ENCODE peak calls at places on chromosome 5, in five cellular contexts. One of them, this sample, is unnamed.

GRCh38 chr5:21452429-21452828 is 1400.7 kb downstream of the CDH12 start:
- DNase-seq in sigmoid colon: no peak
- DNase-seq in ovary: no peak
- DNase-seq in stomach: no peak
- DNase-seq in suprapubic skin: no peak
- DNase-seq in this sample: no peak

GRCh38 chr5:173458819-173459218 is 130.6 kb upstream of the STC2 start:
- DNase-seq in ovary: no peak
- DNase-seq in stomach: no peak
- DNase-seq in sigmoid colon: no peak
- DNase-seq in suprapubic skin: no peak
- DNase-seq in this sample: no peak

GRCh38 chr5:167244583-167244982 is 1046.9 kb upstream of the WWC1 start:
- DNase-seq in ovary: no peak
- DNase-seq in suprapubic skin: no peak
- DNase-seq in sigmoid colon: no peak
- DNase-seq in stomach: no peak
- DNase-seq in this sample: no peak

GRCh38 chr5:168941901-168942300 is 359.0 kb downstream of the SLIT3 start:
- DNase-seq in sigmoid colon: no peak
- DNase-seq in ovary: no peak
- DNase-seq in suprapubic skin: no peak
- DNase-seq in stomach: no peak
- DNase-seq in this sample: no peak

GRCh38 chr5:180825768-180826525 is 23.3 kb upstream of the MGAT1 start:
- DNase-seq in sigmoid colon: peak
- DNase-seq in ovary: no peak
- DNase-seq in stomach: peak
- DNase-seq in suprapubic skin: peak
- DNase-seq in this sample: peak

GRCh38 chr5:148499461-148499860 is 115.7 kb downstream of the FBXO38 start:
- DNase-seq in stomach: no peak
- DNase-seq in sigmoid colon: no peak
- DNase-seq in suprapubic skin: no peak
- DNase-seq in ovary: no peak
- DNase-seq in this sample: no peak

GRCh38 chr5:169781452-169782345 is 144.6 kb downstream of the DOCK2 start:
- DNase-seq in stomach: no peak
- DNase-seq in suprapubic skin: no peak
- DNase-seq in ovary: no peak
- DNase-seq in sigmoid colon: no peak
- DNase-seq in this sample: no peak

GRCh38 chr5:106894964-106895363 is 775.8 kb downstream of the EFNA5 start:
- DNase-seq in suprapubic skin: no peak
- DNase-seq in ovary: no peak
- DNase-seq in stomach: no peak
- DNase-seq in sigmoid colon: no peak
- DNase-seq in this sample: no peak

GRCh38 chr5:126561908-126562307 is 33.1 kb downstream of the ALDH7A1 start:
- DNase-seq in suprapubic skin: no peak
- DNase-seq in ovary: no peak
- DNase-seq in stomach: no peak
- DNase-seq in sigmoid colon: no peak
- DNase-seq in this sample: no peak

GRCh38 chr5:59583810-59584562 is 309.5 kb downstream of the PDE4D start:
- DNase-seq in sigmoid colon: peak
- DNase-seq in suprapubic skin: no peak
- DNase-seq in ovary: no peak
- DNase-seq in stomach: no peak
- DNase-seq in this sample: peak

GRCh38 chr5:133738271-133738670 is 125.9 kb upstream of the FSTL4 start:
- DNase-seq in ovary: no peak
- DNase-seq in sigmoid colon: no peak
- DNase-seq in stomach: no peak
- DNase-seq in suprapubic skin: no peak
- DNase-seq in this sample: no peak

GRCh38 chr5:10541247-10541646 is 22.6 kb upstream of the ANKRD33B start:
- DNase-seq in suprapubic skin: no peak
- DNase-seq in stomach: no peak
- DNase-seq in sigmoid colon: peak
- DNase-seq in ovary: no peak
- DNase-seq in this sample: no peak

GRCh38 chr5:66661149-66661548 is 65.0 kb downstream of the MAST4 start:
- DNase-seq in ovary: peak
- DNase-seq in stomach: no peak
- DNase-seq in sigmoid colon: peak
- DNase-seq in suprapubic skin: no peak
- DNase-seq in this sample: peak

GRCh38 chr5:58849995-58850667 is 267.3 kb downstream of the RAB3C start:
- DNase-seq in stomach: peak
- DNase-seq in suprapubic skin: no peak
- DNase-seq in ovary: no peak
- DNase-seq in sigmoid colon: no peak
- DNase-seq in this sample: peak

GRCh38 chr5:134097221-134097620 is 17.3 kb upstream of the TCF7 start:
- DNase-seq in ovary: no peak
- DNase-seq in sigmoid colon: no peak
- DNase-seq in stomach: no peak
- DNase-seq in suprapubic skin: no peak
- DNase-seq in this sample: no peak

GRCh38 chr5:1261643-1262042 is 33.2 kb downstream of the TERT start:
- DNase-seq in stomach: no peak
- DNase-seq in sigmoid colon: no peak
- DNase-seq in suprapubic skin: no peak
- DNase-seq in ovary: no peak
- DNase-seq in this sample: no peak

GRCh38 chr5:131275996-131276535 is 12.2 kb downstream of the CDC42SE2 start:
- DNase-seq in ovary: no peak
- DNase-seq in suprapubic skin: no peak
- DNase-seq in stomach: no peak
- DNase-seq in sigmoid colon: no peak
- DNase-seq in this sample: no peak

GRCh38 chr5:93995126-93995621 is 253.8 kb upstream of the POU5F2 start:
- DNase-seq in sigmoid colon: no peak
- DNase-seq in suprapubic skin: no peak
- DNase-seq in stomach: no peak
- DNase-seq in ovary: no peak
- DNase-seq in this sample: no peak

GRCh38 chr5:33712664-33713063 is 179.1 kb downstream of the ADAMTS12 start:
- DNase-seq in suprapubic skin: no peak
- DNase-seq in ovary: no peak
- DNase-seq in stomach: no peak
- DNase-seq in sigmoid colon: no peak
- DNase-seq in this sample: no peak

GRCh38 chr5:137792291-137792690 is 38.1 kb upstream of the HNRNPA0 start:
- DNase-seq in ovary: no peak
- DNase-seq in sigmoid colon: no peak
- DNase-seq in suprapubic skin: no peak
- DNase-seq in stomach: no peak
- DNase-seq in this sample: no peak

GRCh38 chr5:53211799-53212198 is 102.2 kb upstream of the MOCS2 start:
- DNase-seq in suprapubic skin: no peak
- DNase-seq in stomach: no peak
- DNase-seq in ovary: no peak
- DNase-seq in sigmoid colon: no peak
- DNase-seq in this sample: no peak

GRCh38 chr5:54743997-54744788 is 226.6 kb downstream of the SNX18 start:
- DNase-seq in stomach: peak
- DNase-seq in suprapubic skin: no peak
- DNase-seq in sigmoid colon: no peak
- DNase-seq in ovary: peak
- DNase-seq in this sample: peak

GRCh38 chr5:128825826-128826225 is 139.5 kb upstream of the SLC27A6 start:
- DNase-seq in ovary: no peak
- DNase-seq in sigmoid colon: no peak
- DNase-seq in stomach: no peak
- DNase-seq in suprapubic skin: no peak
- DNase-seq in this sample: no peak

GRCh38 chr5:4879693-4880303 is 260.3 kb upstream of the ADAMTS16 start:
- DNase-seq in sigmoid colon: peak
- DNase-seq in suprapubic skin: peak
- DNase-seq in stomach: peak
- DNase-seq in ovary: peak
- DNase-seq in this sample: peak

GRCh38 chr5:140185409-140185808 is 10.4 kb downstream of the CYSTM1 start:
- DNase-seq in ovary: no peak
- DNase-seq in sigmoid colon: no peak
- DNase-seq in suprapubic skin: no peak
- DNase-seq in stomach: no peak
- DNase-seq in this sample: no peak

GRCh38 chr5:166726406-166726805 is 1565.0 kb upstream of the WWC1 start:
- DNase-seq in ovary: no peak
- DNase-seq in stomach: no peak
- DNase-seq in sigmoid colon: no peak
- DNase-seq in suprapubic skin: no peak
- DNase-seq in this sample: no peak

GRCh38 chr5:9947231-9947693 is 302.4 kb downstream of the ATPSCKMT start:
- DNase-seq in ovary: no peak
- DNase-seq in sigmoid colon: no peak
- DNase-seq in suprapubic skin: no peak
- DNase-seq in stomach: no peak
- DNase-seq in this sample: no peak

GRCh38 chr5:96120120-96120519 is 158.5 kb upstream of the ELL2 start:
- DNase-seq in suprapubic skin: no peak
- DNase-seq in stomach: no peak
- DNase-seq in ovary: no peak
- DNase-seq in sigmoid colon: no peak
- DNase-seq in this sample: no peak

DNA sequence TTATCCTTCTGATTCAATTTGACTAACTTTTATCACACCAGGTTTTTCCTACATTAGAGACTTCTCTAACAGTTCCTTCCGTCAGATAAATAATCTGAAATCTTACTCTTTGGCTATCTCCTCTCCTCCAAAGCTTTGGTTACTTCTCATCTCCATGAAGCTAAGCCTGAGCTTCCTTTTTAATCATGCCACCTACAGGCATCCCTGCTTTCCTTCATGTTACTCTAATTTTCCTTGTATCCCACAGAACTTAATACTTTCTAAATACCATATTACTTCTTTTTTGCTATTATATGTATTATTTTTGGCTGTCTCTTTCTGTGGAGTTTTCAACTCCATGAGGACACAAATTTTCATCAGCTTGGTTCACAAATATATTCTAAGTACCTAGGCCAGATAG is 49.7 kb downstream of the C9 start:
- DNase-seq in stomach: no peak
- DNase-seq in suprapubic skin: no peak
- DNase-seq in sigmoid colon: no peak
- DNase-seq in ovary: no peak
- DNase-seq in this sample: no peak
- TF ChIP-seq CTCF in stomach: no peak
- TF ChIP-seq CTCF in suprapubic skin: no peak
- TF ChIP-seq CTCF in sigmoid colon: no peak
- TF ChIP-seq CTCF in ovary: no peak
- TF ChIP-seq CTCF in this sample: no peak

DNA sequence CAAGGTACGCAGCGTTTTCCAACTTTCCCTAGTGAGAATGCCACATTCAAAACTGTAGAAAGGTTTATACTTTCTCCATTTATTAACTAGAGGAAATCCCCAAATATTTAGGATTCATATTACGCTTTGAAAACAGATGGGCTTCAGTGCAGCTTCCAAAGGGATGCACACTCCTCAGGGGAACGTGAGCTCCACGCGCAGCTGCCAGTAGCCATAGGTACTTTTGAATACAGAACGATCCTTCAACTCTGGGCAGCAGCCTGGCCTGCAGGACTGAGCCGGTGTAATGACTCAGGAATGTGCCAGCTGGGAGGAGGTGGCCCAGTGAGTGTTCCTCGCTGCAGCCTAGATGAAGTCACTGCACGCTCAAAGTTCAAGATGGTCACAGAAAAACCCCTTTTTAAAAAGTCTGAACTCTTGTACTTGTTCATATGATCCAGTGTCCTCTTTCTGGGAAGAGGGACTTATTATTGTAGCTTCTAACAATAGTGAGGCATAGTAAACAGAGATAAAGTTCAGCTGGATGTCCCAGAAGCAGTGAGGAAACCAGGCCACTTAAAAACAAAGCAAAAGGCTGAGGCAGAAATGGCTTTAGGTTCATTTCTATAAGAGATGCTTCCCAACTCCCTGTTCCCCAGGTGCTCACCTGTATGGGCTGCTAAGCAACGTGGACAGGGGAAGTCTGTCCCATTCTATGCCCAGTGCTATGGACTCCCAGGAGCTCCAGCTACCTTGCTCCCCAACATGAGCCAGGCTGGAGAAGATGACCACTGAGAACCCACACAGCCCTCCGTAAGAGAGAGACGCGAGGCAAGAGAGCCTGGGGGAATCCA is 130.0 kb downstream of the LHFPL2 start:
- DNase-seq in ovary: no peak
- DNase-seq in stomach: peak
- DNase-seq in sigmoid colon: peak
- DNase-seq in suprapubic skin: no peak
- DNase-seq in this sample: peak
- TF ChIP-seq EP300 in ovary: no peak
- TF ChIP-seq EP300 in stomach: no peak
- TF ChIP-seq EP300 in sigmoid colon: no peak
- TF ChIP-seq EP300 in suprapubic skin: no peak
- TF ChIP-seq EP300 in this sample: no peak

GRCh38 chr5:158978061-158978745 is 121.5 kb downstream of the EBF1 start:
- DNase-seq in ovary: no peak
- DNase-seq in stomach: no peak
- DNase-seq in sigmoid colon: no peak
- DNase-seq in suprapubic skin: no peak
- DNase-seq in this sample: no peak

GRCh38 chr5:158979749-158980521 is 119.8 kb downstream of the EBF1 start:
- DNase-seq in stomach: peak
- DNase-seq in suprapubic skin: peak
- DNase-seq in sigmoid colon: peak
- DNase-seq in ovary: peak
- DNase-seq in this sample: peak

GRCh38 chr5:158976035-158976434 is 123.7 kb downstream of the EBF1 start:
- DNase-seq in stomach: no peak
- DNase-seq in ovary: no peak
- DNase-seq in suprapubic skin: no peak
- DNase-seq in sigmoid colon: no peak
- DNase-seq in this sample: no peak

GRCh38 chr5:158977642-158978041 is 122.1 kb downstream of the EBF1 start:
- DNase-seq in suprapubic skin: no peak
- DNase-seq in ovary: no peak
- DNase-seq in sigmoid colon: no peak
- DNase-seq in stomach: no peak
- DNase-seq in this sample: no peak

DNA sequence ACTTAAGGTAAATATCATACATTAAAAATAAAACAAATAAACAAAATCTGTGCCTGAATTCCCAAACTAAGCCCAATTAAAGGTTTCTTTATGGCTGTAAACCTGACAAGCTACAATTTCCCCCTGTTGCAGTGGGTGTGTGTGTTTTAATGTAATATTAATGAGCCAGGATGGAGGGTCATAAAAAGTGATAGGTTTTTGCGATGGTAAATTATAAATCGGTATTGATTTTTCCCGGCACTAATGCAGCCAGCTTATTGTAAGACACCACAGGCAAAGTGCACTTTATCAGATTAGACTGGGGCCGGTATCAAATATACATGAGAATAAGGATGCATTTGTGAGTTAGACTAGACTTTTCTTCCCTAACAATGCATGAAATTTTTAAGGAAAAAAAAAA is 120.4 kb downstream of the EBF1 start:
- DNase-seq in suprapubic skin: no peak
- DNase-seq in stomach: no peak
- DNase-seq in sigmoid colon: no peak
- DNase-seq in ovary: no peak
- DNase-seq in this sample: no peak
- H3K4me3 ChIP-seq in suprapubic skin: no peak
- H3K4me3 ChIP-seq in stomach: no peak
- H3K4me3 ChIP-seq in sigmoid colon: no peak
- H3K4me3 ChIP-seq in ovary: no peak
- H3K4me3 ChIP-seq in this sample: no peak

GRCh38 chr5:68745459-68745858 is 348.4 kb upstream of the SLC30A5 start:
- DNase-seq in suprapubic skin: no peak
- DNase-seq in sigmoid colon: no peak
- DNase-seq in stomach: no peak
- DNase-seq in ovary: no peak
- DNase-seq in this sample: no peak
- TF ChIP-seq CTCF in suprapubic skin: no peak
- TF ChIP-seq CTCF in sigmoid colon: no peak
- TF ChIP-seq CTCF in stomach: no peak
- TF ChIP-seq CTCF in ovary: no peak
- TF ChIP-seq CTCF in this sample: no peak

This sample was measured in transverse colon.